ENCODE peak calls at places on chromosomes 6 and 20, in four cellular contexts. N is mesenchymal stem cell, P is neuronal stem cell, Q is IMR-90. X is an unnamed sample.

GRCh38 chr20:16759161-16759523 is 11.0 kb downstream of the OTOR start:
- DNase-seq in N (no peak), P (no peak), Q (no peak), X (no peak)

GRCh38 chr20:24617080-24617432 is 147.6 kb downstream of the SYNDIG1 start:
- DNase-seq in N (no peak), P (no peak), Q (no peak), X (no peak)

GRCh38 chr20:19073584-19074198 is 138.8 kb upstream of the SLC24A3 start:
- DNase-seq in N (no peak), P (peak), Q (no peak), X (no peak)

GRCh38 chr20:14288341-14289330 is 48.8 kb downstream of the FLRT3 start:
- DNase-seq in N (no peak), P (no peak), Q (peak), X (no peak)

GRCh38 chr6:24545691-24546090 is 50.9 kb downstream of the ALDH5A1 start:
- DNase-seq in N (no peak), P (no peak), Q (no peak), X (peak)

GRCh38 chr20:13554076-13554475 is 84.7 kb downstream of the TASP1 start:
- DNase-seq in N (no peak), P (no peak), Q (no peak), X (no peak)

GRCh38 chr20:23340524-23340923 is 10.1 kb upstream of the NXT1 start:
- DNase-seq in N (peak), P (no peak), Q (peak), X (no peak)

GRCh38 chr6:14510038-14510437 is 392.5 kb downstream of the CD83 start:
- DNase-seq in N (no peak), P (no peak), Q (no peak), X (no peak)

GRCh38 chr20:37941332-37941731 is 38.4 kb downstream of the VSTM2L start:
- DNase-seq in N (no peak), P (no peak), Q (no peak), X (no peak)

GRCh38 chr20:11754451-11754850 is 163.2 kb upstream of the BTBD3 start:
- DNase-seq in N (no peak), P (no peak), Q (no peak), X (no peak)

DNA sequence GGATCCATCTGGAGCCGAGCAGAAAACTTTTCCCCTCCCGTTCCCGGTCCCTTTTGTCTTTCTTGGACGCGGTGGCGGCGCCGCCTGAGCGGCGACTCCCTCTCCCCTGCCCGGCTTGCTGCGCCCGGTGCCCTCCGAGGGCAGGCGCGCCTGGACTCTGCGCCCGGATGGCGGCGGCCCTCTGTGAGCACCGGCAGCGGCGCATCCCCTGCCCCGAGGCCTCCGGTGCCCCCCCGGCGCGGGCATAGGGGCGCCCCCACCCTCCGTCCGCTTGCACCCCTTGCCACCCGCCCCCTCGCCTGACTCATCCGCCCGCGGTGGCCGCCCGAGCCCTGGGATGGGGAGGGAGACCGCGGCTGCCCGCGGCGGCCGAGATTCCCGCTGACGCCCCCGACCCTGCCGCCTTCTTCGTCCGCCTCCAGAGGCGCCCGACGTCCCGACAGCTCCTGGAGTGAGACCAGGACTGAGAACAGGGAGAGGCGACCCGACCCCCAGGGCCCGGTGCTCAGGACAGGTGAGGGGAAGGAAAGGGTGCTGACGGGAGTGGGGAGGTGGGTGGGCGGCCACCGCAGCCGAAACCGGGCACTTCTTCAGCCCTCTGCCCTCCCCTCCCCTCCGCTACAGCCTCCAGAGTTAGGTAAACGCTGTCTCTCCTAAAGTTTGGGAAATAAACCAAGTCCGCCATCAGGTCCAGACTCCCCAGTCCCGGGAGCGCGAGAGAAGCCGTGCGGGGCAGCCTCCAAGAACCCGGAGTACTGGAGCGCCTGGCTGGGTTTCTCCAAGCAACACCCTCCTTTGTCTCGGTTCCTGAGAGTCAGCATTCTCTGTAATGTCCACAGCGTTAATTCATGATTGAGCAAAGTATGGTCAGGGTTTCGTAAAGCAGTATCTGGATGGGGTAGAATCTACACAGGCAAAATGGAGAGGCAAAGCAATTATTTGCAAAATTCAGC is at the start of gene TMEM200A:
- DNase-seq in N (peak), P (peak), Q (peak), X (no peak)
- H3K14ac ChIP-seq in N (peak), P (peak), Q (peak), X (no peak)

GRCh38 chr6:148561629-148562028 is 185.2 kb upstream of the UST start:
- DNase-seq in N (no peak), P (no peak), Q (no peak), X (no peak)

GRCh38 chr6:148565321-148565926 is 181.4 kb upstream of the UST start:
- DNase-seq in N (no peak), P (no peak), Q (no peak), X (no peak)

GRCh38 chr6:148564494-148564893 is 182.3 kb upstream of the UST start:
- DNase-seq in N (no peak), P (no peak), Q (no peak), X (no peak)

GRCh38 chr6:148565931-148566663 is 180.7 kb upstream of the UST start:
- DNase-seq in N (peak), P (no peak), Q (peak), X (no peak)

DNA sequence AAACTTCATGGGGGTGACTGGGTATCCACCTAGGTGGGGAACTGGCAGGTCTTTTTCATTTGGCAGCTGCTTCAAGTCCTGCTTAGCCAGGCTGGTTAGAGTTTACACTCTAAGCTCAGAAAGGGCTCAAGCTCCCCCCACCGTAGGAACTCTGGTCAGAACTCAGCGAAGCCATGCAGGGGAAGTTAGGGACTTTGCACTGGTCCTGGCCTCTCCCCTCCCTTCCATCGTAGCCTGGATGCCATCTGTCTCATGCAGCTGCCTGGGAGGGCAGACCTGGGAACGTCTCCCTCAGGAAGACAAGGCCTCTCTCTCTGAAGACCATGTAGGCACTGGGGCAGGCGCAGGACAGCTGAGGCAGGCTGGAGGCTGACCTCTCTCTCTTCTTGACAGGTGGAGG is 183.8 kb upstream of the UST start:
- DNase-seq in N (no peak), P (no peak), Q (no peak), X (no peak)
- H3K4me3 ChIP-seq in N (no peak), P (no peak), Q (no peak), X (no peak)

GRCh38 chr20:2468581-2469407 is 1.8 kb downstream of the SNRPB start:
- DNase-seq in N (peak), P (no peak), Q (peak), X (no peak)

GRCh38 chr20:2475850-2476741 is 5.5 kb upstream of the SNRPB start:
- DNase-seq in N (no peak), P (no peak), Q (no peak), X (no peak)

GRCh38 chr20:2470051-2470431 is 548 bp downstream of the SNRPB start:
- DNase-seq in N (peak), P (peak), Q (peak), X (peak)

GRCh38 chr20:2467412-2467811 is 3.2 kb downstream of the SNRPB start:
- DNase-seq in N (no peak), P (no peak), Q (no peak), X (no peak)

GRCh38 chr20:2470432-2471193 is at the start of gene SNRPB:
- DNase-seq in N (peak), P (peak), Q (peak), X (peak)
- H3K14ac ChIP-seq in N (no peak), P (peak), Q (peak), X (peak)

GRCh38 chr6:22958677-22959076 is 389.3 kb downstream of the HDGFL1 start:
- DNase-seq in N (no peak), P (no peak), Q (no peak), X (no peak)

GRCh38 chr6:22952076-22952475 is 382.7 kb downstream of the HDGFL1 start:
- DNase-seq in N (no peak), P (no peak), Q (peak), X (no peak)

GRCh38 chr6:22956029-22956715 is 386.8 kb downstream of the HDGFL1 start:
- DNase-seq in N (no peak), P (no peak), Q (no peak), X (peak)

GRCh38 chr6:22959571-22959970 is 390.2 kb downstream of the HDGFL1 start:
- DNase-seq in N (no peak), P (no peak), Q (no peak), X (no peak)

DNA sequence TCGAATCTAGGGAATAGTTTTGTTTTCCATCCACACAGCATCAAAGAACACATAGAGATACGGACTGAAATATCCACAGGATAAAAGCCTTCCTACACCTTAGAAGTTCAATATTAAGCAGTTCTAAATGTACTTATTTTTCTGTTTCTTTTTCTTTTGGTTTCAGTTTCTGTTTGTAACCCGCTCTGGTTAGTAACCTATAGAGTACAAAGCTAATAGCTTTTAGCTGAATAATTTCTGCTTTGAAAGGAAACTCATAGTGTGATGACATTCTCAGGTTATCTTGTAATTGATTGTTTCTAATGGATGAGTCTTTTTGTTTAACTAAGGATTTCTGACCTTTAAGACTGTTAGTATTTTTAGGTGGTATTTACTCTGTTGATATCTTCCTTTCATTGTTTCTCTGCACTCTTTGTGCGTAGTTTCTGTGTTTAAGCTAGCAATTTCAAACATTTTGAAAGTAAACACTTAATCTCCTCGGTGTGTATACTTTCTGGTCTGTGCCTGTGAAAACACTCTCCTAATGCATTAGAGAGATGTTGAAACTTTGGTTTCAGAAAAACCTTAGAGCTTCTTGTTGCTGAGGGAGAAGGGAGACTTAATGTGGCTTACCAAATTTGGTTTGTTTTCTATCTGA is 385.5 kb downstream of the HDGFL1 start:
- DNase-seq in N (peak), P (no peak), Q (peak), X (no peak)
- H3K4me3 ChIP-seq in N (no peak), P (no peak), Q (peak), X (no peak)